ENCODE peak calls at places on chromosomes 2 and 18, in five cellular contexts. M is GM23338, Y is upper lobe of right lung, C is neural progenitor cell, X is lung. R is an unnamed sample.

GRCh38 chr2:224930990-224931389 is 111.3 kb downstream of the DOCK10 start:
- DNase-seq in C (no peak), Y (no peak), X (no peak), M (peak), R (no peak)

GRCh38 chr2:175253871-175254270 is 72.4 kb upstream of the ATP5MC3 start:
- DNase-seq in C (no peak), X (no peak), M (no peak), Y (no peak), R (no peak)

GRCh38 chr2:170005702-170006101 is 172.2 kb upstream of the MYO3B start:
- DNase-seq in C (peak), Y (no peak), M (peak), X (no peak), R (no peak)

GRCh38 chr2:219530048-219530963 is 13.3 kb downstream of the CHPF start:
- DNase-seq in M (peak), X (peak), C (peak), Y (peak), R (peak)

GRCh38 chr2:70574618-70575017 is 21.0 kb upstream of the TGFA start:
- DNase-seq in M (no peak), Y (no peak), X (no peak), C (no peak), R (no peak)

GRCh38 chr2:28833740-28834139 is 23.1 kb downstream of the SPDYA start:
- DNase-seq in C (no peak), X (no peak), Y (no peak), M (no peak), R (no peak)

GRCh38 chr18:711330-711692 is 1.1 kb downstream of the ENOSF1 start:
- DNase-seq in M (peak), X (no peak), Y (no peak), C (peak), R (no peak)

GRCh38 chr2:161005170-161005569 is 155.1 kb upstream of the TANK start:
- DNase-seq in Y (no peak), X (no peak), M (no peak), C (no peak), R (no peak)

GRCh38 chr2:62586981-62587380 is 81.0 kb upstream of the TMEM17 start:
- DNase-seq in X (no peak), Y (no peak), M (no peak), C (no peak), R (no peak)

GRCh38 chr18:55997156-55997561 is 409.2 kb upstream of the TCF4 start:
- DNase-seq in C (no peak), X (no peak), M (peak), Y (no peak), R (no peak)

GRCh38 chr2:24315669-24316068 is 44.7 kb downstream of the ITSN2 start:
- DNase-seq in M (no peak), X (no peak), C (no peak), Y (no peak), R (no peak)

GRCh38 chr18:70420151-70420898 is 131.5 kb downstream of the SOCS6 start:
- DNase-seq in Y (no peak), C (no peak), X (no peak), M (no peak), R (no peak)

GRCh38 chr18:77088977-77089795 is 43.4 kb downstream of the MBP start:
- DNase-seq in M (peak), X (peak), C (no peak), Y (peak), R (no peak)

GRCh38 chr18:76633504-76634259 is 138.6 kb upstream of the ZNF516 start:
- DNase-seq in M (no peak), X (no peak), C (no peak), Y (no peak), R (no peak)

GRCh38 chr18:33711514-33711913 is 133.5 kb downstream of the ASXL3 start:
- DNase-seq in X (no peak), C (no peak), M (no peak), Y (no peak), R (no peak)
- TF ChIP-seq CTCF in X (no peak), C (no peak), M (no peak), Y (no peak), R (no peak)

DNA sequence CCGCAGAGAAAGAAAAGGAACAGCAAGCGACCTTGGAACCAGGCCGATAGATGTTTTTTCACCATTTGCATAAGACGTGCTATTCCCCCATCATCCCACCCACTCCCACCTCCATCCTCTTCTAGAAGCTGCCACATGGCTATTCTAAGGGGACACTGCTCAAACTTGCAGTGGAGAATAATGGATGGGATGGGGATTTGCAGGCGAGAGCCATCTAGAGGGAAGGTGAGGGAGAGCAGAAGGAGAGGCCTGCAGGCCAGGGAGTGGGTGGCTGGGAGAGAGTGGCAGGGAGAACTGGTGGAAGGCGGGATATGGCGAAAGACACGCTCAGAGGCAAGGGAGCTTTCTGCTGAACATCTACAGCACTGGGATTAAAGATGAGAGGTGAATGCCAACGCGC is 84.9 kb downstream of the MAPK4 start:
- DNase-seq in M (peak), Y (no peak), X (no peak), C (peak), R (no peak)
- TF ChIP-seq CTCF in M (peak), Y (peak), X (no peak), C (peak), R (no peak)

GRCh38 chr2:118268268-118268667 is 180.0 kb downstream of the INSIG2 start:
- DNase-seq in C (no peak), X (no peak), Y (no peak), M (no peak), R (no peak)

GRCh38 chr2:118264591-118264990 is 176.3 kb downstream of the INSIG2 start:
- DNase-seq in Y (no peak), M (no peak), X (no peak), C (no peak), R (no peak)

GRCh38 chr2:118272391-118272790 is 184.1 kb downstream of the INSIG2 start:
- DNase-seq in M (no peak), C (no peak), X (no peak), Y (no peak), R (no peak)

GRCh38 chr2:118266086-118266485 is 177.8 kb downstream of the INSIG2 start:
- DNase-seq in M (no peak), Y (no peak), X (no peak), C (no peak), R (no peak)

GRCh38 chr2:118269408-118270051 is 181.3 kb downstream of the INSIG2 start:
- DNase-seq in M (peak), X (no peak), C (peak), Y (peak), R (no peak)
- TF ChIP-seq CTCF in M (peak), X (no peak), C (peak), Y (peak), R (peak)

GRCh38 chr2:8956789-8957188 is 46.7 kb downstream of the MBOAT2 start:
- DNase-seq in X (no peak), Y (no peak), C (no peak), M (no peak), R (no peak)
- TF ChIP-seq CTCF in X (no peak), Y (no peak), C (no peak), M (peak), R (no peak)

GRCh38 chr18:50820901-50821520 is 1.2 kb upstream of the MRO start:
- DNase-seq in X (no peak), Y (no peak), M (no peak), C (no peak), R (no peak)

GRCh38 chr18:50819727-50820378 is at the start of gene MRO:
- DNase-seq in C (peak), M (peak), X (peak), Y (peak), R (peak)

GRCh38 chr18:50816767-50817166 is 3.0 kb downstream of the MRO start:
- DNase-seq in M (peak), X (no peak), Y (no peak), C (peak), R (no peak)

GRCh38 chr18:50817898-50818250 is 1.9 kb downstream of the MRO start:
- DNase-seq in C (no peak), X (no peak), Y (no peak), M (no peak), R (no peak)

DNA sequence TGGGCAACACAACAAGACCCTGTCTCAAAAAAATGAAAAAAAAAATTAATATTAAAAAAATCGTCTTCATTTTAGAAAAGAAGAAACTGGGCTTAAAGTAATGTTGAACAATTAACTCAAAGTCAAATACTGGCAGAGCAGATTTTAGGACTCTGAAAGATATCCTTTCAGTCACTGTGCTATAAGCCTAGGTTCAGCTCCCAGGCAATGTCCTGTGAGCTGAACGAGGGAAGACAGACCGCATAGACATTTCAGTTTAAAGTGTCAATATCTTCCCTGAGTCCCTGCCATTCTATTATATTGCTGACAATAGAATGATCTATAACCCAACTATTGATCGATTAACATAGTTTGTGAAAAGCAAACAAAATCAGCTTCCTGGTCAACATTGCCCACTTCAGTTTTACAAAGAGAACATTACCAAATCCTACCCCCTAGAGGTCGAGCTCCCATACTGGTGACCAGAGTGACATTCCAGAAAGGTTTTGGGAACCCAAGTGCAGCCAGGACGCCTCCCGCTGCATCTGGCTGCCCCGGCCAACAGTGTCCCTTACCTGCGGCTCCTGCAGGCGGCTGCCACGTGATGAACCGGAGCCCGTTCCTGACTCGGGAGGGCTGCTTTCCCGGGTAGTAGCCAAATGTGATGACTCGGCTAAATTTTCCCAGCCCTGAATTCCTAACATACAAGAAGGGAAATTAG is 639 bp downstream of the MRO start:
- DNase-seq in M (peak), X (peak), C (peak), Y (peak), R (no peak)
- TF ChIP-seq CTCF in M (peak), X (no peak), C (no peak), Y (no peak), R (no peak)

DNA sequence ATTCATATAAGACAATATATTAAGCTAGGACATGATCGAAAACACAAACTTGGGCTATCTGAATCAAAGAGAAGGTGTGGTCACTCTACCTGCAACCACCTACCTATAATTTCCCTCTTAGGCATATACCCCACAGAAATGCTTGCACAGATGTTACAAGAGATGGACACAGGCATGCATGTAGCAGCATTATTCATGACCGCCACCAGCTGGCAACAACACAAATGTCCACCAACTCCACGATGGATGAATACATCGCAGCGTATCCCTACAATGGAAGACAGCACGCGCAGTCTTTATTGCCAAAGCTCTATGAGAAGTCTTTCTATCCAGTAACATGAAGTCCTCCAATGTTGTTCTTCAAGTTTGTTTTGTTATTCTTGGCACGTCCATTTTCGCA is 90.8 kb downstream of the ARL4C start:
- DNase-seq in X (no peak), C (no peak), Y (no peak), M (no peak), R (no peak)
- TF ChIP-seq CTCF in X (no peak), C (peak), Y (no peak), M (peak), R (no peak)

GRCh38 chr2:85355073-85355410 is 473 bp downstream of the ELMOD3 start:
- DNase-seq in C (no peak), Y (no peak), X (no peak), M (no peak), R (peak)
- TF ChIP-seq CTCF in C (no peak), Y (no peak), X (no peak), M (no peak), R (no peak)

R was measured in activated CD8-positive, alpha-beta T cell treated with anti-CD3 and anti-CD28 coated beads for 36 hours.